ENCODE peak calls at places on chromosomes 11 and 22, in eight cellular contexts. R is HepG2, P is sigmoid colon, W is transverse colon, I is K562, U is breast epithelium, C is HCT116, T is stomach. S is an unnamed sample.

GRCh38 chr11:88414981-88415391 is 77.5 kb upstream of the CTSC start:
- DNase-seq in C (no peak), T (no peak), R (no peak), I (no peak), U (no peak), P (no peak), W (no peak), S (no peak)

GRCh38 chr11:71212871-71213559 is 39.4 kb downstream of the SHANK2 start:
- DNase-seq in W (no peak), R (no peak), C (no peak), P (peak; percentile 69), I (no peak), U (peak; percentile 28), T (no peak), S (no peak)

GRCh38 chr22:41217553-41218157 is 12.5 kb downstream of the L3MBTL2 start:
- DNase-seq in P (peak; percentile 90), I (no peak), U (no peak), W (peak; percentile 56), T (peak; percentile 42), C (no peak), R (no peak), S (no peak)

GRCh38 chr11:126115820-126116319 is 53.2 kb upstream of the CDON start:
- DNase-seq in I (peak; percentile 27), R (peak; percentile 93), U (peak; percentile 80), W (peak; percentile 73), C (peak; percentile 7), P (peak; percentile 92), T (peak; percentile 85), S (no peak)

GRCh38 chr22:34847072-34847471 is 218.9 kb upstream of the ISX start:
- DNase-seq in W (no peak), I (no peak), C (no peak), R (no peak), P (no peak), U (no peak), T (no peak), S (no peak)

GRCh38 chr11:12103411-12104225 is 6.8 kb upstream of the MICAL2 start:
- DNase-seq in T (peak; percentile 25), I (no peak), U (no peak), R (no peak), W (no peak), C (no peak), P (no peak), S (no peak)

GRCh38 chr11:93686226-93686625 is 24.7 kb downstream of the CEP295 start:
- DNase-seq in R (no peak), C (no peak), T (no peak), P (no peak), W (no peak), U (no peak), I (no peak), S (no peak)

GRCh38 chr11:116379185-116379828 is 393.5 kb downstream of the BUD13 start:
- DNase-seq in T (no peak), C (no peak), R (peak; percentile 21), U (no peak), W (peak; percentile 11), P (no peak), I (peak; percentile 27), S (no peak)

GRCh38 chr11:125585486-125585885 is 7.2 kb upstream of the STT3A start:
- DNase-seq in U (no peak), I (no peak), R (no peak), P (no peak), C (no peak), W (no peak), T (no peak), S (no peak)

GRCh38 chr22:24812950-24813349 is 6.9 kb downstream of the SGSM1 start:
- DNase-seq in T (no peak), P (no peak), R (no peak), W (no peak), C (no peak), U (no peak), I (no peak), S (no peak)

GRCh38 chr22:24806663-24807001 is 621 bp downstream of the SGSM1 start:
- DNase-seq in U (no peak), T (no peak), P (no peak), C (no peak), R (no peak), W (no peak), I (no peak), S (no peak)

GRCh38 chr22:24807284-24807950 is 1.4 kb downstream of the SGSM1 start:
- DNase-seq in T (no peak), C (no peak), W (peak; percentile 17), R (no peak), I (no peak), U (no peak), P (no peak), S (no peak)

GRCh38 chr22:24809331-24809730 is 3.3 kb downstream of the SGSM1 start:
- DNase-seq in R (no peak), P (no peak), T (peak; percentile 61), I (no peak), U (no peak), C (no peak), W (no peak), S (no peak)

GRCh38 chr22:24810043-24810749 is 4.2 kb downstream of the SGSM1 start:
- DNase-seq in R (no peak), C (no peak), T (peak; percentile 34), U (no peak), W (no peak), P (peak; percentile 75), I (no peak), S (no peak)
- TF ChIP-seq POLR2AphosphoS5 in R (no peak), C (no peak), T (no peak), U (no peak), W (no peak), P (no peak), I (no peak), S (no peak)

GRCh38 chr11:64225608-64226506 is at the start of the genes NUDT22 and TRPT1:
- DNase-seq in W (peak; percentile 96), R (peak; percentile 77), I (peak; percentile 93), P (peak; percentile 96), C (no peak), T (peak; percentile 95), U (peak; percentile 92), S (no peak)

GRCh38 chr11:64224891-64225607 is 937 bp downstream of the TRPT1 start:
- DNase-seq in T (no peak), P (peak; percentile 70), C (no peak), W (no peak), I (peak; percentile 27), R (no peak), U (no peak), S (no peak)

GRCh38 chr11:64227405-64227956 is 1.4 kb downstream of the NUDT22 start:
- DNase-seq in T (peak; percentile 65), P (peak; percentile 64), I (no peak), W (no peak), C (no peak), U (no peak), R (no peak), S (no peak)

GRCh38 chr11:64224151-64224890 is 1.7 kb downstream of the TRPT1 start:
- DNase-seq in T (no peak), C (no peak), I (no peak), P (peak; percentile 68), W (no peak), U (no peak), R (no peak), S (no peak)

DNA sequence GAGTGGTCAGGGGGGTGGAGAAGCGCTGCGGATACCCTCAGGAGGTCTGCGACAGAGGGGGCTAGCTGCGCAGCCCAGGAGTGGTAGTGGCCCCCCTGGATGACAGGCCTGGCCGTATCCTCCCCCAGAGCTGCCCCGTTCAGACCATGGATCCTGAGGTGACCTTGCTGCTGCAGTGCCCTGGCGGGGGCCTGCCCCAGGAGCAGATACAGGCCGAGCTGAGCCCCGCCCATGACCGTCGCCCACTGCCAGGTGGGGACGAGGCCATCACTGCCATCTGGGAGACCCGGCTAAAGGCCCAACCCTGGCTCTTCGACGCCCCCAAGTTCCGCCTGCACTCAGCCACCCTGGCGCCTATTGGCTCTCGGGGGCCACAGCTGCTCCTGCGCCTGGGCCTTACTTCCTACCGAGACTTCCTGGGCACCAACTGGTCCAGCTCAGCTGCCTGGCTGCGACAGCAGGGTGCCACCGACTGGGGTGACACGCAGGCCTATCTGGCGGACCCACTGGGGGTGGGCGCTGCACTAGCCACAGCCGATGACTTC is 505 bp downstream of the NUDT22 start:
- DNase-seq in R (peak; percentile 50), C (no peak), W (peak; percentile 82), U (no peak), P (peak; percentile 80), I (peak; percentile 38), T (peak; percentile 68), S (no peak)
- TF ChIP-seq POLR2A in R (no peak), C (no peak), W (peak; percentile 25), U (no peak), P (no peak), I (no peak), T (no peak), S (no peak)

GRCh38 chr11:64627371-64627770 is 36.4 kb downstream of the SLC22A12 start:
- DNase-seq in I (no peak), W (no peak), P (no peak), U (no peak), T (no peak), C (no peak), R (no peak), S (no peak)
- H3K4me1 ChIP-seq in I (peaks cover 16% of the 10 kb centered on the region), W (no peaks in the 10 kb centered on the region), P (no peaks in the 10 kb centered on the region), U (no peaks in the 10 kb centered on the region), T (peaks cover 13% of the 10 kb centered on the region), C (peaks cover 9% of the 10 kb centered on the region), R (peaks cover 4% of the 10 kb centered on the region), S (no peaks in the 10 kb centered on the region)

GRCh38 chr22:32528984-32529982 is 54.7 kb downstream of the FBXO7 start:
- DNase-seq in R (peak; percentile 91), C (peak; percentile 74), U (peak; percentile 89), P (peak; percentile 96), I (peak; percentile 76), T (peak; percentile 81), W (peak; percentile 87), S (no peak)
- TF ChIP-seq POLR2AphosphoS5 in R (no peak), C (no peak), U (peak; percentile 70), P (peak; percentile 21), I (no peak), T (peak; percentile 34), W (no peak), S (peak; percentile 59)